ENCODE peak calls at places on chromosomes 11 and 22, in five cellular contexts. One of them, this sample, is unnamed.

GRCh38 chr22:19066531-19067271 is 55.5 kb downstream of the DGCR2 start:
- DNase-seq in HCT116: no peak
- DNase-seq in AG09309: peak; percentile 28
- DNase-seq in stomach: no peak
- DNase-seq in adrenal gland: peak; percentile 67
- DNase-seq in this sample: peak; percentile 38

GRCh38 chr11:61056566-61056965 is 45.7 kb upstream of the CD5 start:
- DNase-seq in HCT116: no peak
- DNase-seq in AG09309: no peak
- DNase-seq in stomach: no peak
- DNase-seq in adrenal gland: no peak
- DNase-seq in this sample: no peak

GRCh38 chr11:207213-208176 is at the start of the genes BET1L and RIC8A:
- DNase-seq in HCT116: peak; percentile 97
- DNase-seq in AG09309: peak; percentile 97
- DNase-seq in stomach: peak; percentile 93
- DNase-seq in adrenal gland: peak; percentile 97
- DNase-seq in this sample: peak; percentile 90

GRCh38 chr22:25081409-25081824 is 118.2 kb upstream of the CRYBB3 start:
- DNase-seq in HCT116: peak; percentile 15
- DNase-seq in AG09309: no peak
- DNase-seq in stomach: peak; percentile 57
- DNase-seq in adrenal gland: no peak
- DNase-seq in this sample: no peak

GRCh38 chr11:33722579-33723234 is 13.5 kb downstream of the CD59 start:
- DNase-seq in HCT116: no peak
- DNase-seq in AG09309: no peak
- DNase-seq in stomach: no peak
- DNase-seq in adrenal gland: peak; percentile 63
- DNase-seq in this sample: no peak

GRCh38 chr11:120055646-120056045 is 82.3 kb downstream of the TRIM29 start:
- DNase-seq in HCT116: no peak
- DNase-seq in AG09309: no peak
- DNase-seq in stomach: no peak
- DNase-seq in adrenal gland: no peak
- DNase-seq in this sample: peak; percentile 38

GRCh38 chr11:87398913-87399312 is 361.2 kb downstream of the TMEM135 start:
- DNase-seq in HCT116: no peak
- DNase-seq in AG09309: no peak
- DNase-seq in stomach: no peak
- DNase-seq in adrenal gland: peak; percentile 30
- DNase-seq in this sample: no peak

GRCh38 chr22:40094449-40094848 is 83.3 kb upstream of the TNRC6B start:
- DNase-seq in HCT116: no peak
- DNase-seq in AG09309: no peak
- DNase-seq in stomach: no peak
- DNase-seq in adrenal gland: no peak
- DNase-seq in this sample: no peak

GRCh38 chr11:94730153-94730552 is 38.0 kb upstream of the AMOTL1 start:
- DNase-seq in HCT116: no peak
- DNase-seq in AG09309: no peak
- DNase-seq in stomach: no peak
- DNase-seq in adrenal gland: no peak
- DNase-seq in this sample: no peak

GRCh38 chr11:66126064-66126463 is 56.0 kb downstream of the PACS1 start:
- DNase-seq in HCT116: no peak
- DNase-seq in AG09309: no peak
- DNase-seq in stomach: no peak
- DNase-seq in adrenal gland: no peak
- DNase-seq in this sample: no peak

GRCh38 chr11:63762662-63763505 is 5.7 kb downstream of the ZFTA start:
- DNase-seq in HCT116: no peak
- DNase-seq in AG09309: no peak
- DNase-seq in stomach: peak; percentile 54
- DNase-seq in adrenal gland: peak; percentile 46
- DNase-seq in this sample: no peak

GRCh38 chr11:12048936-12049790 is 40.7 kb upstream of the DKK3 start:
- DNase-seq in HCT116: no peak
- DNase-seq in AG09309: no peak
- DNase-seq in stomach: no peak
- DNase-seq in adrenal gland: no peak
- DNase-seq in this sample: no peak

GRCh38 chr11:28964811-28965210 is 856.6 kb downstream of the METTL15 start:
- DNase-seq in HCT116: no peak
- DNase-seq in AG09309: no peak
- DNase-seq in stomach: no peak
- DNase-seq in adrenal gland: no peak
- DNase-seq in this sample: no peak

GRCh38 chr11:127000291-127000968 is at the start of gene KIRREL3:
- DNase-seq in HCT116: no peak
- DNase-seq in AG09309: no peak
- DNase-seq in stomach: no peak
- DNase-seq in adrenal gland: no peak
- DNase-seq in this sample: no peak

GRCh38 chr11:19829109-19829790 is 116.6 kb downstream of the NAV2 start:
- DNase-seq in HCT116: no peak
- DNase-seq in AG09309: no peak
- DNase-seq in stomach: no peak
- DNase-seq in adrenal gland: no peak
- DNase-seq in this sample: no peak

GRCh38 chr22:24379536-24379935 is 47.9 kb upstream of the ADORA2A start:
- DNase-seq in HCT116: no peak
- DNase-seq in AG09309: no peak
- DNase-seq in stomach: no peak
- DNase-seq in adrenal gland: no peak
- DNase-seq in this sample: no peak

GRCh38 chr22:21624120-21624879 is 5.5 kb downstream of the YDJC start:
- DNase-seq in HCT116: no peak
- DNase-seq in AG09309: no peak
- DNase-seq in stomach: no peak
- DNase-seq in adrenal gland: no peak
- DNase-seq in this sample: no peak

GRCh38 chr11:68259122-68259959 is 12.4 kb downstream of the C11orf24 start:
- DNase-seq in HCT116: no peak
- DNase-seq in AG09309: no peak
- DNase-seq in stomach: no peak
- DNase-seq in adrenal gland: no peak
- DNase-seq in this sample: no peak

GRCh38 chr22:46761017-46761416 is 1.4 kb upstream of the TBC1D22A start:
- DNase-seq in HCT116: no peak
- DNase-seq in AG09309: no peak
- DNase-seq in stomach: no peak
- DNase-seq in adrenal gland: no peak
- DNase-seq in this sample: no peak

GRCh38 chr22:30718938-30719337 is 24.3 kb downstream of the OSBP2 start:
- DNase-seq in HCT116: no peak
- DNase-seq in AG09309: no peak
- DNase-seq in stomach: no peak
- DNase-seq in adrenal gland: no peak
- DNase-seq in this sample: no peak

GRCh38 chr11:12287009-12287373 is 90.4 kb upstream of the PARVA start:
- DNase-seq in HCT116: peak; percentile 47
- DNase-seq in AG09309: peak; percentile 88
- DNase-seq in stomach: peak; percentile 24
- DNase-seq in adrenal gland: peak; percentile 59
- DNase-seq in this sample: peak; percentile 90

GRCh38 chr22:20807315-20807752 is 33.4 kb downstream of the SERPIND1 start:
- DNase-seq in HCT116: peak; percentile 8
- DNase-seq in AG09309: peak; percentile 87
- DNase-seq in stomach: no peak
- DNase-seq in adrenal gland: no peak
- DNase-seq in this sample: peak; percentile 27

GRCh38 chr11:123302751-123303195 is 107.7 kb upstream of the CLMP start:
- DNase-seq in HCT116: no peak
- DNase-seq in AG09309: peak; percentile 46
- DNase-seq in stomach: no peak
- DNase-seq in adrenal gland: no peak
- DNase-seq in this sample: peak; percentile 5

GRCh38 chr11:115190196-115190595 is 314.0 kb downstream of the CADM1 start:
- DNase-seq in HCT116: no peak
- DNase-seq in AG09309: no peak
- DNase-seq in stomach: no peak
- DNase-seq in adrenal gland: no peak
- DNase-seq in this sample: no peak

GRCh38 chr11:62104816-62105610 is 18.8 kb upstream of the INCENP start:
- DNase-seq in HCT116: no peak
- DNase-seq in AG09309: peak; percentile 61
- DNase-seq in stomach: no peak
- DNase-seq in adrenal gland: peak; percentile 75
- DNase-seq in this sample: no peak

GRCh38 chr11:103534191-103534590 is 425.0 kb downstream of the DYNC2H1 start:
- DNase-seq in HCT116: no peak
- DNase-seq in AG09309: no peak
- DNase-seq in stomach: no peak
- DNase-seq in adrenal gland: no peak
- DNase-seq in this sample: no peak

GRCh38 chr22:20526628-20527355 is 19.4 kb downstream of the MED15 start:
- DNase-seq in HCT116: no peak
- DNase-seq in AG09309: no peak
- DNase-seq in stomach: no peak
- DNase-seq in adrenal gland: no peak
- DNase-seq in this sample: no peak

GRCh38 chr11:59273008-59273841 is 60.5 kb upstream of the MPEG1 start:
- DNase-seq in HCT116: no peak
- DNase-seq in AG09309: no peak
- DNase-seq in stomach: no peak
- DNase-seq in adrenal gland: no peak
- DNase-seq in this sample: no peak

GRCh38 chr22:31104869-31105268 is 2.5 kb downstream of the SELENOM start:
- DNase-seq in HCT116: no peak
- DNase-seq in AG09309: no peak
- DNase-seq in stomach: no peak
- DNase-seq in adrenal gland: no peak
- DNase-seq in this sample: no peak

GRCh38 chr11:102824541-102824940 is 18.9 kb downstream of the MMP3 start:
- DNase-seq in HCT116: no peak
- DNase-seq in AG09309: no peak
- DNase-seq in stomach: no peak
- DNase-seq in adrenal gland: no peak
- DNase-seq in this sample: no peak

GRCh38 chr11:20022363-20023081 is 137.8 kb downstream of the DBX1 start:
- DNase-seq in HCT116: no peak
- DNase-seq in AG09309: no peak
- DNase-seq in stomach: no peak
- DNase-seq in adrenal gland: no peak
- DNase-seq in this sample: no peak

GRCh38 chr22:46149998-46150549 is at the start of gene PPARA:
- DNase-seq in HCT116: peak; percentile 22
- DNase-seq in AG09309: peak; percentile 3
- DNase-seq in stomach: peak; percentile 95
- DNase-seq in adrenal gland: peak; percentile 88
- DNase-seq in this sample: no peak

GRCh38 chr11:92981508-92982043 is 12.1 kb downstream of the MTNR1B start:
- DNase-seq in HCT116: no peak
- DNase-seq in AG09309: no peak
- DNase-seq in stomach: no peak
- DNase-seq in adrenal gland: no peak
- DNase-seq in this sample: no peak

GRCh38 chr11:74284466-74284865 is 27.0 kb downstream of the P4HA3 start:
- DNase-seq in HCT116: no peak
- DNase-seq in AG09309: no peak
- DNase-seq in stomach: no peak
- DNase-seq in adrenal gland: no peak
- DNase-seq in this sample: no peak

DNA sequence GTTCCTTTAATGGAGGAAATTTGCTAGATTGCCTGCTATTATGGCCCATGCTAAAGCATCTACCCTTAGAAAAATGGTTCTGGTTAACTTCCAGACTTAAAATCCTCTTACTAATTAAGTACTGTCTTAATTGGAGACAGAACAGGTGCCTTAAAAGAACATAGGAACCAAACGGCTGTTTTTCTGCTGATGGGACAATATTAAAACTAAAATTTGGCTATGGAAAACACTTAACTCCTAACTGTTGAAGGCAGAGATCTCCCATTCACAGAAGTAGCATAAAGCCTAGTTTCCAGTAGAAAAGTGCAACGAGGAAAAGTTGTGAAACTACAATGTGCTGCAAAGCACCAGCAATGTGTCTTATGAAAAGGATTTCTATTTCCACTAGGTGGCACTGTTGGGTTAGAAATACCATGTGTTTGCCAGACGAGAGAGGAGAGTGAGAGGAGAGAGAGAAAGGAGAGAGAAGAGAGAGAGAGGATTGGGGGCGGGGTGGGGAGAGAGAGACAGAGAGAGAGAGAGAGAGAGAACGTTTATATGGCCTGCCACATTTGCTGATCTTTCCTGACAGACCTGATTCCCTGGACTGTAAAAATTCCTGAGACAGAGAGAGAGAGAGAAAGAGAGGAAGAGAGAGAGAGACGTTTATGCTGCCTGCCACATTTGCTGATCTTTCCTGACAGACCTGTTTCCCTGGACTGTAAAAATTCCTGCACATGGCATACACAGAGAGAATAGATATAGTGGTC is 51.5 kb downstream of the FAM181B start:
- DNase-seq in HCT116: peak; percentile 65
- DNase-seq in AG09309: peak; percentile 57
- DNase-seq in stomach: no peak
- DNase-seq in adrenal gland: peak; percentile 24
- DNase-seq in this sample: peak; percentile 56
- TF ChIP-seq CTCF in HCT116: peak; percentile 77
- TF ChIP-seq CTCF in AG09309: peak; percentile 66
- TF ChIP-seq CTCF in stomach: peak; percentile 43
- TF ChIP-seq CTCF in adrenal gland: peak; percentile 56
- TF ChIP-seq CTCF in this sample: peak; percentile 54

DNA sequence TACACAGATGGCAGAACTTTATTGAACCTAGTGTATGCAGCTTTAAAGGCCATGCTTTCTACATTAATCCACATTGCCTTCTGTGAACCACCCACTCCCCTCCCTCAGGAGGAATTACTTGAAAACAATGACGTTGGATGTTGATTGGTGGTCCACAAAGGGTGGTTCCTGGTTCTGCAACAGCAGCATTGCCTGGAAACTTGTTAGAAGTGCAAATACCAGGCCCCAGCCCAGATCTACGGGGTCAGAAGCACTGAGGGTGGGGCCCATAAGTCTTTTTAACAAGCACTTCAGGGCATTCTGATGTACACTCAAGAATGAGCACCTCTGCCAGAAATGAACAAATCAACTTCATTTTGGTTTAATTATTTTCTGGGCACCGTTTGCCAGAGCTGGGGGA is 91.0 kb downstream of the ISX start:
- DNase-seq in HCT116: no peak
- DNase-seq in AG09309: no peak
- DNase-seq in stomach: no peak
- DNase-seq in adrenal gland: no peak
- DNase-seq in this sample: no peak
- H3K4me3 ChIP-seq in HCT116: peak overlapping the region; percentile 61
- H3K4me3 ChIP-seq in AG09309: no peak overlapping the region
- H3K4me3 ChIP-seq in stomach: no peak overlapping the region
- H3K4me3 ChIP-seq in adrenal gland: no peak overlapping the region
- H3K4me3 ChIP-seq in this sample: no peak overlapping the region

GRCh38 chr11:5204787-5205186 is 4.3 kb upstream of the OR51V1 start:
- DNase-seq in HCT116: peak; percentile 68
- DNase-seq in AG09309: peak; percentile 24
- DNase-seq in stomach: no peak
- DNase-seq in adrenal gland: peak; percentile 19
- DNase-seq in this sample: peak; percentile 46
- TF ChIP-seq CTCF in HCT116: peak; percentile 79
- TF ChIP-seq CTCF in AG09309: peak; percentile 67
- TF ChIP-seq CTCF in stomach: peak; percentile 11
- TF ChIP-seq CTCF in adrenal gland: peak; percentile 52
- TF ChIP-seq CTCF in this sample: peak; percentile 59

GRCh38 chr11:111466615-111467014 is 45.6 kb downstream of the BTG4 start:
- DNase-seq in HCT116: no peak
- DNase-seq in AG09309: no peak
- DNase-seq in stomach: no peak
- DNase-seq in adrenal gland: no peak
- DNase-seq in this sample: no peak
- H3K4me3 ChIP-seq in HCT116: no peak overlapping the region
- H3K4me3 ChIP-seq in AG09309: no peak overlapping the region
- H3K4me3 ChIP-seq in stomach: no peak overlapping the region
- H3K4me3 ChIP-seq in adrenal gland: no peak overlapping the region
- H3K4me3 ChIP-seq in this sample: no peak overlapping the region

This sample was measured in astrocyte of the cerebellum.